ENCODE peak calls at places on chromosomes 12 and 14, in six cellular contexts. G is GM12878, W is HepG2, Y is HCT116, T is endothelial cell of umbilical vein, S is IMR-90. L is an unnamed sample.

GRCh38 chr12:96045566-96045965 is 10.2 kb upstream of the LTA4H start:
- DNase-seq in S (no peak), G (no peak), Y (no peak), W (no peak), T (no peak), L (no peak)

GRCh38 chr14:104678901-104679705 is 10.3 kb upstream of the INF2 start:
- DNase-seq in W (no peak), S (no peak), T (no peak), Y (no peak), G (no peak), L (no peak)

GRCh38 chr12:31922341-31923062 is 36.7 kb upstream of the RESF1 start:
- DNase-seq in S (peak; percentile 3), G (no peak), Y (peak; percentile 18), T (peak; percentile 21), W (peak; percentile 20), L (no peak)

GRCh38 chr12:6828671-6829531 is 694 bp downstream of the P3H3 start:
- DNase-seq in T (no peak), G (no peak), Y (no peak), W (no peak), S (peak; percentile 50), L (no peak)

GRCh38 chr12:93387780-93388179 is 10.1 kb downstream of the NUDT4 start:
- DNase-seq in Y (no peak), T (peak; percentile 51), G (no peak), S (peak; percentile 81), W (no peak), L (no peak)

GRCh38 chr12:109461846-109462766 is 15.0 kb downstream of the KCTD10 start:
- DNase-seq in W (peak; percentile 43), S (peak; percentile 95), Y (no peak), G (no peak), T (peak; percentile 68), L (no peak)

GRCh38 chr12:91958816-91959215 is 186.8 kb downstream of the BTG1 start:
- DNase-seq in Y (no peak), W (no peak), S (peak; percentile 86), G (no peak), T (no peak), L (peak; percentile 9)

GRCh38 chr12:2691340-2692111 is 103.2 kb upstream of the FKBP4 start:
- DNase-seq in G (peak; percentile 15), W (no peak), T (no peak), Y (peak; percentile 4), S (no peak), L (peak; percentile 85)

GRCh38 chr12:93103154-93103553 is 174.1 kb upstream of the EEA1 start:
- DNase-seq in T (no peak), S (no peak), G (no peak), W (no peak), Y (no peak), L (no peak)

GRCh38 chr12:34396861-34397590 is 374.7 kb downstream of the ALG10 start:
- DNase-seq in Y (no peak), G (no peak), S (no peak), W (no peak), T (no peak), L (no peak)

GRCh38 chr14:38808734-38809455 is 294.1 kb downstream of the SEC23A start:
- DNase-seq in S (no peak), Y (peak; percentile 1), W (peak; percentile 21), G (no peak), T (no peak), L (no peak)

GRCh38 chr14:101185081-101185835 is 281.7 kb upstream of the RTL1 start:
- DNase-seq in W (no peak), S (no peak), Y (no peak), T (no peak), G (no peak), L (no peak)

GRCh38 chr12:90111646-90112565 is 403.3 kb upstream of the ATP2B1 start:
- DNase-seq in S (no peak), G (no peak), W (no peak), Y (no peak), T (no peak), L (no peak)

GRCh38 chr12:113424915-113425823 is 3.0 kb downstream of the SDSL start:
- DNase-seq in Y (no peak), S (peak; percentile 48), W (peak; percentile 16), T (peak; percentile 64), G (no peak), L (peak; percentile 12)

GRCh38 chr14:96925422-96925821 is 128.2 kb downstream of the VRK1 start:
- DNase-seq in Y (no peak), T (no peak), W (no peak), S (no peak), G (no peak), L (no peak)

GRCh38 chr12:127363392-127363791 is 903.6 kb upstream of the TMEM132C start:
- DNase-seq in T (no peak), S (no peak), G (no peak), Y (peak; percentile 22), W (no peak), L (peak; percentile 19)

GRCh38 chr12:75977590-75977951 is 54.0 kb downstream of the PHLDA1 start:
- DNase-seq in G (no peak), Y (no peak), T (no peak), W (no peak), S (no peak), L (no peak)

GRCh38 chr12:75975692-75976091 is 55.9 kb downstream of the PHLDA1 start:
- DNase-seq in T (no peak), G (no peak), S (no peak), Y (no peak), W (no peak), L (no peak)

GRCh38 chr12:75976913-75977312 is 54.7 kb downstream of the PHLDA1 start:
- DNase-seq in W (no peak), G (no peak), Y (no peak), T (no peak), S (no peak), L (no peak)

GRCh38 chr12:75974323-75975273 is 57.0 kb downstream of the PHLDA1 start:
- DNase-seq in S (no peak), G (no peak), W (peak; percentile 36), Y (no peak), T (no peak), L (no peak)

GRCh38 chr12:75976113-75976512 is 55.5 kb downstream of the PHLDA1 start:
- DNase-seq in G (no peak), Y (no peak), T (no peak), S (no peak), W (no peak), L (no peak)
- H3K4me1 ChIP-seq in G (peaks cover 21% of the 10 kb centered on the region), Y (peaks cover 60% of the 10 kb centered on the region), T (peaks cover 37% of the 10 kb centered on the region), S (peaks cover 16% of the 10 kb centered on the region), W (peaks cover 85% of the 10 kb centered on the region), L (peaks cover 52% of the 10 kb centered on the region)

DNA sequence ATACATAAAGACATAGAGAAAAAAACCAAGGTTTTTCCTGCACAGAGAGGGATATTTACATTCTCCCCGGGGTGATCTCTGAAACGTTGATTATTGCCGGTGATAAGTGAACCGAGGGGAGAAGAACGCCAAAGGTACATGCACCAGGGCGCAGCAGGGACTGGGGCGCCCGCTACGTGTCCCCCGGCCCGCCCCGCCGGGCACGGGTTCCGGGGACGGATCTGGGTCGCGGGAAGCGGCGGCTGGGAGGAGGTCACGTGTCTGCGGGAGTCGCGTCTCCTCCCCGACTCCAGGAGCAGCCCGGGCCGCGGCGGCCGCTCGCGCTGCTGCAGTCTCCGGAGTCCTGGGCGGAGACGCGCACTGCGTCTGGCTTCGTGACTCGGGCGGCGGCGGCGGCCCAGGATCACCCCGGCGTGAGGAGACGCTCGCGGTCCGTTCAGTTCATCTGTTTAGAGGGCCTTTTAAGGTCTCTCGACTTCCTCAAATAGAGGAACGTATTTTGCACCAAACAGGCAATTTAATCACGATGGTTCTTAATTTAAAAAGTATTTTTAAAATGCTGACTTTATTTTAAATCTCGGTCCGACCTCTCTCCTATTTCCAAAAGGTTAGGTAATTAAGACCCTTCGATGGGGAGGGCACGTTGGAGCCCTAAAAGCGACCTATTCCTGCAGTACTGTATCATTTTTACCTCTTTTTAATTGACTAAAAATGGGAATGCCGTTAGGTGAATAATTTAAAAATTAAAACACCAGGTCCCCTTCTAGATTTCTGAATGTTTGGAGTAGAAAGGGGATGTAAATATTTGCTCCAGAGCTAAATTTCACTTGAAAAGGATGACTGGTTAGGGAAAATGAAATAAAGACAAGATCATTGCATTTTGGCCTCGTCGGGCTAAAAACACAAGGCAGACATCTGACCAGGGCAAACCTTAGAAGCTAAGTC is 1.8 kb upstream of the BHLHE41 start:
- DNase-seq in Y (no peak), G (no peak), S (peak; percentile 80), T (peak; percentile 64), W (peak; percentile 28), L (peak; percentile 81)
- H3K9ac ChIP-seq in Y (peak overlapping the region; percentile 72), G (no peak overlapping the region), S (peak overlapping the region; percentile 87), T (peak overlapping the region; percentile 21), W (no peak overlapping the region), L (peak overlapping the region; percentile 97)

GRCh38 chr12:5478081-5478706 is 46.3 kb downstream of the NTF3 start:
- DNase-seq in W (no peak), T (no peak), G (no peak), Y (no peak), S (peak; percentile 44), L (no peak)

GRCh38 chr12:5481645-5482044 is 49.7 kb downstream of the NTF3 start:
- DNase-seq in T (no peak), W (no peak), Y (no peak), S (no peak), G (no peak), L (no peak)

GRCh38 chr12:5479761-5480160 is 47.9 kb downstream of the NTF3 start:
- DNase-seq in T (no peak), W (no peak), Y (no peak), G (no peak), S (no peak), L (no peak)

GRCh38 chr12:5480953-5481300 is 49.0 kb downstream of the NTF3 start:
- DNase-seq in Y (no peak), S (no peak), G (no peak), T (no peak), W (no peak), L (no peak)

DNA sequence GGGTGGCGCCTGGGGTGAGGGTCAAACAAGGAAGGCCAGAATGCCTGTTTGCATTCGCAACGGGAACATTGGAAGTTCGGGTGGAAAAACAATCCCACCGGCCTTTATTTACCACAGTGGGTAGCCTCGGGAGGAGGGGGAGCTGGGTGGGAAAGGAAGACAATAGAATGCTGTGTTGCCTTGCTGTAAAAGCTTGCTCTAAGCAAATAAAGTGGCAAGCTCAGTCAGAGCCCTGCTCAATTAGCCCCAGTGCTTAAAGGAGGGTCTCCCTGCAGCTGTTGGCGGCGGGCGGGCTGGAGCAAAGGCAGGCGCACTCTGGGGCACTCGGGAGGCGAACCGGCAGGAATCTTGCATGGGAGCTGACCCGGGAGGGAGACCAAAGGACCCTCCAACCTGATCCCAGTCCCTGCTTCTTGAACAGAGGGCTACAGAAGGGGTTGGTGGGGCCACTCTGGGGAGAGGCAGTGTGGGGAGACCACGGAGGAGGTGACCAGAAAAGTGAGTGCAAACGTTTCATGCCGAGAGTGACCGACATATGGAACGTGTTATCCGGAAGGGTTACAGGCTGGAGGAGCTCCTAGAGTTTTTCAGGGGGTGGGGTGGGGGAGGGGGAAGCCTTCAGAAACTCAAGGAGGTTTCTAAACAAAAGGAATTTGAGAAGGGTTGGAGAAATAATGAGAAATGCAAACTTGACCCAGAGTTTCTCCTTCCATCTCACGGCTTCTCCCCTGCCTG is 48.5 kb downstream of the NTF3 start:
- DNase-seq in T (no peak), G (no peak), Y (no peak), S (peak; percentile 59), W (no peak), L (no peak)
- H3K4me2 ChIP-seq in T (no peak overlapping the region), G (no peak overlapping the region), Y (no peak overlapping the region), S (peak overlapping the region; percentile 76), W (no peak overlapping the region), L (no peak overlapping the region)

DNA sequence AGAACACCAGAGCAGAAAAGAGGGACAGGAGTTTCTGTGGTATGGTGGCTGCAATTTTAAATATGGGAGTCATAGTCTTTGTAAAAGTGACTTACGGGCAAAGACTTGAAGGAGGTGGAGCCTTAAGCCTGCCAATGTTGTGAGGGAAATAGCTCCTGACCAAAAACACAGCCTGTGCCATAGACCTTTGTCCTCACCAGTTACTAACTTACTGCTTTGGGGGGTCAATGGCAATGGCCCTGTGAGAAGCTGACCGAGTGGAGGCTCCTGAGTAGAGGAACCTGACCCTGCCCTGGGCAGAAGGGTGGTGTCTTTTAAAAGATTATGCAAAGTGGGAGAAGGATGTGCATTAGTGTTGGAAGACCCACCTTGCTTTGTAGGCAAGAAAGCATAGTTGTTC is 3.8 kb downstream of the MTHFD1 start:
- DNase-seq in T (no peak), S (no peak), G (no peak), Y (no peak), W (no peak), L (no peak)
- H3K4me1 ChIP-seq in T (peaks cover 15% of the 10 kb centered on the region), S (no peaks in the 10 kb centered on the region), G (peaks cover 6% of the 10 kb centered on the region), Y (peaks cover 8% of the 10 kb centered on the region), W (peaks cover 75% of the 10 kb centered on the region), L (no peaks in the 10 kb centered on the region)